ENCODE peak calls at places on chromosomes 4 and X, in eight cellular contexts. V is cardiac fibroblast, I is fibroblast of the aortic adventitia, D is kidney epithelial cell, Z is astrocyte of the spinal cord, A is HL-60, G is OCI-LY7, H is astrocyte. B is an unnamed sample.

GRCh38 chr4:122131562-122132157 is 20.5 kb upstream of the BLTP1 start:
- DNase-seq in V (no peak), I (no peak), D (no peak), Z (no peak), A (no peak), G (no peak), H (no peak), B (no peak)

GRCh38 chrX:88621278-88621677 is 125.7 kb upstream of the CPXCR1 start:
- DNase-seq in V (no peak), I (no peak), D (no peak), Z (no peak), A (no peak), G (no peak), H (no peak), B (no peak)

GRCh38 chrX:23964177-23964576 is 56.4 kb downstream of the CXorf58 start:
- DNase-seq in V (no peak), I (no peak), D (no peak), Z (no peak), A (no peak), G (no peak), H (no peak), B (no peak)

GRCh38 chr4:123921339-123921738 is 524.7 kb downstream of the SPRY1 start:
- DNase-seq in V (no peak), I (no peak), D (no peak), Z (no peak), A (no peak), G (no peak), H (no peak), B (peak; percentile 25)

GRCh38 chr4:5959221-5959982 is 58.8 kb downstream of the C4orf50 start:
- DNase-seq in V (no peak), I (no peak), D (no peak), Z (no peak), A (no peak), G (no peak), H (no peak), B (no peak)

GRCh38 chrX:10634681-10635161 is 14.3 kb upstream of the MID1 start:
- DNase-seq in V (peak; percentile 57), I (peak; percentile 80), D (peak; percentile 78), Z (peak; percentile 91), A (no peak), G (no peak), H (peak; percentile 95), B (no peak)

GRCh38 chr4:176404591-176404990 is 84.8 kb downstream of the SPCS3 start:
- DNase-seq in V (no peak), I (peak; percentile 44), D (no peak), Z (peak; percentile 50), A (no peak), G (no peak), H (peak; percentile 53), B (no peak)

GRCh38 chrX:105226499-105226898 is 6.0 kb upstream of the TEX13A start:
- DNase-seq in V (no peak), I (no peak), D (no peak), Z (no peak), A (no peak), G (no peak), H (no peak), B (no peak)

GRCh38 chrX:22383988-22384387 is 111.3 kb downstream of the CBLL2 start:
- DNase-seq in V (no peak), I (no peak), D (no peak), Z (no peak), A (no peak), G (no peak), H (no peak), B (no peak)

GRCh38 chrX:37287741-37288424 is 61.3 kb upstream of the PRRG1 start:
- DNase-seq in V (no peak), I (no peak), D (no peak), Z (no peak), A (no peak), G (no peak), H (no peak), B (no peak)

GRCh38 chrX:40734956-40735317 is 405 bp downstream of the MED14 start:
- DNase-seq in V (peak; percentile 31), I (no peak), D (no peak), Z (peak; percentile 22), A (peak; percentile 29), G (peak; percentile 36), H (no peak), B (no peak)

GRCh38 chrX:148133099-148133725 is 152.1 kb downstream of the FMR1NB start:
- DNase-seq in V (peak; percentile 5), I (peak; percentile 11), D (no peak), Z (peak; percentile 6), A (no peak), G (peak; percentile 64), H (no peak), B (no peak)

GRCh38 chr4:84493092-84493850 is 5.8 kb downstream of the NKX6-1 start:
- DNase-seq in V (peak; percentile 29), I (peak; percentile 18), D (no peak), Z (peak; percentile 37), A (no peak), G (no peak), H (peak; percentile 27), B (no peak)
- H3K4me3 ChIP-seq in V (no peak overlapping the region), I (no peak overlapping the region), D (no peak overlapping the region), Z (no peak overlapping the region), A (no peak overlapping the region), G (no peak overlapping the region), H (no peak overlapping the region), B (no peak overlapping the region)

GRCh38 chr4:185863946-185864345 is 52.0 kb upstream of the SORBS2 start:
- DNase-seq in V (no peak), I (no peak), D (no peak), Z (no peak), A (no peak), G (no peak), H (no peak), B (no peak)

GRCh38 chr4:185862340-185862739 is 50.3 kb upstream of the SORBS2 start:
- DNase-seq in V (no peak), I (no peak), D (no peak), Z (no peak), A (no peak), G (no peak), H (no peak), B (no peak)

GRCh38 chr4:185867770-185868169 is 55.8 kb upstream of the SORBS2 start:
- DNase-seq in V (no peak), I (no peak), D (no peak), Z (no peak), A (no peak), G (no peak), H (no peak), B (no peak)

GRCh38 chr4:185868983-185869938 is 57.3 kb upstream of the SORBS2 start:
- DNase-seq in V (no peak), I (no peak), D (no peak), Z (no peak), A (no peak), G (no peak), H (no peak), B (peak; percentile 61)

DNA sequence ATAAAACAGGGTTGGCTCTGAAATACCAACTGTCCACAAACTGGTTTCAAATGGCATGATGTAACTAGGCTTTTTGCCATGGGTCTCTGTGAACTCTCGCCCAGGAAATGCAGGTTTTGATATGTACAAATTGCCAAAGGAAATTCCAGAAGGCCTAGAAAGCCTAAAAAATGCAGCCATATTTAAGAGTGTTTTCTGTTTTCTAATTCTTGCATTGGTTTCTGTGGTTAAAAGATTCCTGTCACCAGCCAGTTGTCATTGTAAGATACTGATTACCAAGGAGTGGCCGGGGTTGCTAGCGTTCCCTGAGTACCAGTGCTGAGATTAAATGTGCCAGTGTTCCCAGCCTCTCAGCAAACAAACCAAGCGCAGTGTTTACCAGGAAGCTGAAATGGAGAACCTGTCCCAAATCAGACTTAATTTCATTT is 53.9 kb upstream of the SORBS2 start:
- DNase-seq in V (peak; percentile 79), I (peak; percentile 80), D (no peak), Z (peak; percentile 81), A (no peak), G (no peak), H (peak; percentile 86), B (no peak)
- H3K4me3 ChIP-seq in V (no peak overlapping the region), I (no peak overlapping the region), D (no peak overlapping the region), Z (no peak overlapping the region), A (no peak overlapping the region), G (no peak overlapping the region), H (no peak overlapping the region), B (no peak overlapping the region)

DNA sequence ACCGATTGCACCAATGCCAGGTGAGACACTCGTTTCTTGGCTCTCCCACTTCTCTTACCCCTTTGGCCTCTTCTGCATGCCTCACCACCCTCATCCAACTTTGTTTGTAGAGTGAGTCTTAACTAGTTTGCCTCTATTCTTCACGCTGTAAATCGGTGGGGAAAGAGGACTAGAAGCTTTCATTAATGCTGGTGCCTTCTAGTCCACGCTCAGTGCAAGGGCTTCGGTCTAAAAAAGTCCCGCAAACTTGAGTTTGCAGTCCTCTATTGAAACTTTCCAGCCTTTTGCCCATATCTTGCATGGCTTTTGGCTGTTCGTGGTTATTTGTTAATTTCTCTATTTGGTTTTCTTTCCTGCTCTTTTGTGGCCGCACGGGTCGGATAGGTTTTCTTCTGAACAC is 838 bp downstream of the DACH2 start:
- DNase-seq in V (no peak), I (no peak), D (no peak), Z (no peak), A (no peak), G (no peak), H (no peak), B (no peak)
- H3K4me3 ChIP-seq in V (peak overlapping the region; percentile 54), I (no peak overlapping the region), D (no peak overlapping the region), Z (peak overlapping the region; percentile 39), A (no peak overlapping the region), G (no peak overlapping the region), H (peak overlapping the region; percentile 58), B (no peak overlapping the region)

GRCh38 chrX:46737462-46737861 is 21.5 kb downstream of the SLC9A7 start:
- DNase-seq in V (peak; percentile 65), I (peak; percentile 85), D (no peak), Z (no peak), A (no peak), G (no peak), H (peak; percentile 75), B (no peak)
- H3K4me3 ChIP-seq in V (no peak overlapping the region), I (no peak overlapping the region), D (no peak overlapping the region), Z (no peak overlapping the region), A (no peak overlapping the region), G (no peak overlapping the region), H (no peak overlapping the region), B (no peak overlapping the region)

DNA sequence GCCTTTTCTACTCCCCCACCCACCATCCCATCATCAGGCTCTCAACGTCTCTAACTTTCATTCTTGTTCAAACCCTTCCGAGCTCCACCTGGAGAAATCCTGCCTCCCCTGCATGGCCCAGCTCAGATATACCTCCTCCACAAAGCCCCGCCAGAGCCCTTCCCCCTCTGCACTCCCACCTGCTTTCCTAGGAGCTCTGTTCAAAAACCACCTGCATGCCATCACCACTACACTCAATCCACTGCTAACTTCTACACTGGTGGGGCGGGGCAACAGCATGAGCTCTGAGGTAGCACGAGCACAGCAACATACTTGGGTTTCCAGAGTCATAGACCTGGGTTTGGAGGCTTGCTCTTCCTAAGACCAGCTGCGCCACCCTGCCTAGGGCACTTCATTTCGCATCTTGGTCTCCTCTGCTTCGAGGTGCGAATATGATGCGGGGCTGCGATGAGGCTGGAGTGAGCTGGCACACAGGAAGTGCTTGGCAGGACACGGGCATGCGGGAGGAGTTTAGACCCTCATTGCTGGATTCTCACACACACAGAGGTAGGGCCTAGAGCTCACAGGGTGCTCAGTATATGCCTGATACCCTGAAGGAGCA is 3.5 kb downstream of the SASH3 start:
- DNase-seq in V (no peak), I (no peak), D (no peak), Z (no peak), A (no peak), G (no peak), H (no peak), B (no peak)
- H3K4me3 ChIP-seq in V (no peak overlapping the region), I (no peak overlapping the region), D (no peak overlapping the region), Z (no peak overlapping the region), A (no peak overlapping the region), G (peak overlapping the region; percentile 99), H (no peak overlapping the region), B (no peak overlapping the region)

B was measured in retinal pigment epithelial cell.